ENCODE peak calls at places on chromosomes 2 and 18, in six cellular contexts. One of them, this sample, is unnamed.

GRCh38 chr2:234290671-234291070 is 206.2 kb downstream of the ARL4C start:
- DNase-seq in cardiac fibroblast: peak
- DNase-seq in brain microvascular endothelial cell: no peak
- DNase-seq in HCT116: no peak
- DNase-seq in AG10803: no peak
- DNase-seq in fibroblast of the aortic adventitia: no peak
- DNase-seq in this sample: no peak

GRCh38 chr2:17542471-17542870 is 2.0 kb downstream of the VSNL1 start:
- DNase-seq in cardiac fibroblast: no peak
- DNase-seq in brain microvascular endothelial cell: no peak
- DNase-seq in HCT116: no peak
- DNase-seq in AG10803: no peak
- DNase-seq in fibroblast of the aortic adventitia: no peak
- DNase-seq in this sample: no peak

GRCh38 chr2:33477473-33478468 is 1.3 kb downstream of the RASGRP3 start:
- DNase-seq in cardiac fibroblast: no peak
- DNase-seq in brain microvascular endothelial cell: no peak
- DNase-seq in HCT116: no peak
- DNase-seq in AG10803: no peak
- DNase-seq in fibroblast of the aortic adventitia: no peak
- DNase-seq in this sample: no peak

GRCh38 chr2:162607915-162608314 is 230.7 kb downstream of the KCNH7 start:
- DNase-seq in cardiac fibroblast: no peak
- DNase-seq in brain microvascular endothelial cell: no peak
- DNase-seq in HCT116: no peak
- DNase-seq in AG10803: no peak
- DNase-seq in fibroblast of the aortic adventitia: no peak
- DNase-seq in this sample: no peak

GRCh38 chr2:112151701-112152440 is 13.7 kb downstream of the FBLN7 start:
- DNase-seq in cardiac fibroblast: no peak
- DNase-seq in brain microvascular endothelial cell: no peak
- DNase-seq in HCT116: no peak
- DNase-seq in AG10803: no peak
- DNase-seq in fibroblast of the aortic adventitia: no peak
- DNase-seq in this sample: no peak

GRCh38 chr2:98759338-98759737 is 28.4 kb upstream of the MGAT4A start:
- DNase-seq in cardiac fibroblast: no peak
- DNase-seq in brain microvascular endothelial cell: no peak
- DNase-seq in HCT116: no peak
- DNase-seq in AG10803: no peak
- DNase-seq in fibroblast of the aortic adventitia: no peak
- DNase-seq in this sample: no peak

GRCh38 chr18:74183110-74183509 is 34.8 kb downstream of the TIMM21 start:
- DNase-seq in cardiac fibroblast: no peak
- DNase-seq in brain microvascular endothelial cell: no peak
- DNase-seq in HCT116: no peak
- DNase-seq in AG10803: no peak
- DNase-seq in fibroblast of the aortic adventitia: no peak
- DNase-seq in this sample: no peak

GRCh38 chr2:159892990-159893389 is 95.0 kb upstream of the CD302 start:
- DNase-seq in cardiac fibroblast: no peak
- DNase-seq in brain microvascular endothelial cell: no peak
- DNase-seq in HCT116: no peak
- DNase-seq in AG10803: no peak
- DNase-seq in fibroblast of the aortic adventitia: no peak
- DNase-seq in this sample: no peak

GRCh38 chr2:207744451-207744850 is 25.3 kb downstream of the FZD5 start:
- DNase-seq in cardiac fibroblast: no peak
- DNase-seq in brain microvascular endothelial cell: no peak
- DNase-seq in HCT116: no peak
- DNase-seq in AG10803: no peak
- DNase-seq in fibroblast of the aortic adventitia: no peak
- DNase-seq in this sample: no peak

GRCh38 chr2:95121150-95121494 is 486 bp downstream of the MRPS5 start:
- DNase-seq in cardiac fibroblast: peak
- DNase-seq in brain microvascular endothelial cell: peak
- DNase-seq in HCT116: no peak
- DNase-seq in AG10803: peak
- DNase-seq in fibroblast of the aortic adventitia: peak
- DNase-seq in this sample: peak

GRCh38 chr2:237967463-237967871 is 653 bp downstream of the UBE2F start:
- DNase-seq in cardiac fibroblast: no peak
- DNase-seq in brain microvascular endothelial cell: no peak
- DNase-seq in HCT116: no peak
- DNase-seq in AG10803: peak
- DNase-seq in fibroblast of the aortic adventitia: peak
- DNase-seq in this sample: peak

GRCh38 chr2:74513605-74514367 is 464 bp upstream of the TLX2 start:
- DNase-seq in cardiac fibroblast: no peak
- DNase-seq in brain microvascular endothelial cell: no peak
- DNase-seq in HCT116: no peak
- DNase-seq in AG10803: no peak
- DNase-seq in fibroblast of the aortic adventitia: no peak
- DNase-seq in this sample: no peak

GRCh38 chr2:168180483-168180882 is 66.9 kb downstream of the STK39 start:
- DNase-seq in cardiac fibroblast: no peak
- DNase-seq in brain microvascular endothelial cell: no peak
- DNase-seq in HCT116: no peak
- DNase-seq in AG10803: no peak
- DNase-seq in fibroblast of the aortic adventitia: no peak
- DNase-seq in this sample: no peak

GRCh38 chr2:113219889-113220641 is 46.3 kb downstream of the PSD4 start:
- DNase-seq in cardiac fibroblast: peak
- DNase-seq in brain microvascular endothelial cell: peak
- DNase-seq in HCT116: peak
- DNase-seq in AG10803: peak
- DNase-seq in fibroblast of the aortic adventitia: peak
- DNase-seq in this sample: peak

GRCh38 chr2:88176352-88176952 is 6.3 kb downstream of the THNSL2 start:
- DNase-seq in cardiac fibroblast: no peak
- DNase-seq in brain microvascular endothelial cell: no peak
- DNase-seq in HCT116: no peak
- DNase-seq in AG10803: no peak
- DNase-seq in fibroblast of the aortic adventitia: no peak
- DNase-seq in this sample: no peak

GRCh38 chr2:73063909-73064875 is 7.3 kb downstream of the SFXN5 start:
- DNase-seq in cardiac fibroblast: peak
- DNase-seq in brain microvascular endothelial cell: peak
- DNase-seq in HCT116: peak
- DNase-seq in AG10803: peak
- DNase-seq in fibroblast of the aortic adventitia: peak
- DNase-seq in this sample: peak

GRCh38 chr2:223604231-223604630 is 2.1 kb upstream of the SCG2 start:
- DNase-seq in cardiac fibroblast: no peak
- DNase-seq in brain microvascular endothelial cell: no peak
- DNase-seq in HCT116: no peak
- DNase-seq in AG10803: no peak
- DNase-seq in fibroblast of the aortic adventitia: no peak
- DNase-seq in this sample: no peak

GRCh38 chr2:195660265-195660890 is 3.4 kb downstream of the SLC39A10 start:
- DNase-seq in cardiac fibroblast: peak
- DNase-seq in brain microvascular endothelial cell: peak
- DNase-seq in HCT116: no peak
- DNase-seq in AG10803: peak
- DNase-seq in fibroblast of the aortic adventitia: peak
- DNase-seq in this sample: peak

GRCh38 chr2:213806125-213806726 is 522.0 kb downstream of the SPAG16 start:
- DNase-seq in cardiac fibroblast: peak
- DNase-seq in brain microvascular endothelial cell: no peak
- DNase-seq in HCT116: no peak
- DNase-seq in AG10803: peak
- DNase-seq in fibroblast of the aortic adventitia: peak
- DNase-seq in this sample: peak

GRCh38 chr2:217288472-217289063 is 428.7 kb upstream of the TNP1 start:
- DNase-seq in cardiac fibroblast: no peak
- DNase-seq in brain microvascular endothelial cell: no peak
- DNase-seq in HCT116: no peak
- DNase-seq in AG10803: no peak
- DNase-seq in fibroblast of the aortic adventitia: no peak
- DNase-seq in this sample: no peak

GRCh38 chr2:23519334-23519651 is 134.3 kb downstream of the KLHL29 start:
- DNase-seq in cardiac fibroblast: no peak
- DNase-seq in brain microvascular endothelial cell: no peak
- DNase-seq in HCT116: no peak
- DNase-seq in AG10803: no peak
- DNase-seq in fibroblast of the aortic adventitia: no peak
- DNase-seq in this sample: no peak

GRCh38 chr2:234164499-234165409 is 114.3 kb downstream of the SPP2 start:
- DNase-seq in cardiac fibroblast: no peak
- DNase-seq in brain microvascular endothelial cell: no peak
- DNase-seq in HCT116: no peak
- DNase-seq in AG10803: no peak
- DNase-seq in fibroblast of the aortic adventitia: no peak
- DNase-seq in this sample: no peak

GRCh38 chr2:77629529-77629928 is 107.4 kb upstream of the LRRTM4 start:
- DNase-seq in cardiac fibroblast: no peak
- DNase-seq in brain microvascular endothelial cell: no peak
- DNase-seq in HCT116: no peak
- DNase-seq in AG10803: no peak
- DNase-seq in fibroblast of the aortic adventitia: no peak
- DNase-seq in this sample: no peak

GRCh38 chr2:74763962-74764428 is 69.9 kb upstream of the HK2 start:
- DNase-seq in cardiac fibroblast: no peak
- DNase-seq in brain microvascular endothelial cell: no peak
- DNase-seq in HCT116: no peak
- DNase-seq in AG10803: no peak
- DNase-seq in fibroblast of the aortic adventitia: no peak
- DNase-seq in this sample: no peak

GRCh38 chr2:183179156-183179555 is 54.9 kb downstream of the NUP35 start:
- DNase-seq in cardiac fibroblast: peak
- DNase-seq in brain microvascular endothelial cell: peak
- DNase-seq in HCT116: no peak
- DNase-seq in AG10803: peak
- DNase-seq in fibroblast of the aortic adventitia: no peak
- DNase-seq in this sample: no peak

GRCh38 chr2:216680951-216681629 is 14.3 kb downstream of the IGFBP5 start:
- DNase-seq in cardiac fibroblast: no peak
- DNase-seq in brain microvascular endothelial cell: no peak
- DNase-seq in HCT116: no peak
- DNase-seq in AG10803: no peak
- DNase-seq in fibroblast of the aortic adventitia: no peak
- DNase-seq in this sample: no peak

GRCh38 chr2:152453129-152453642 is 118.2 kb downstream of the FMNL2 start:
- DNase-seq in cardiac fibroblast: no peak
- DNase-seq in brain microvascular endothelial cell: no peak
- DNase-seq in HCT116: no peak
- DNase-seq in AG10803: no peak
- DNase-seq in fibroblast of the aortic adventitia: no peak
- DNase-seq in this sample: no peak

GRCh38 chr18:63788447-63789096 is 13.4 kb downstream of the SERPINB7 start:
- DNase-seq in cardiac fibroblast: peak
- DNase-seq in brain microvascular endothelial cell: peak
- DNase-seq in HCT116: peak
- DNase-seq in AG10803: peak
- DNase-seq in fibroblast of the aortic adventitia: peak
- DNase-seq in this sample: peak

GRCh38 chr2:30268296-30268871 is 37.0 kb downstream of the LBH start:
- DNase-seq in cardiac fibroblast: no peak
- DNase-seq in brain microvascular endothelial cell: no peak
- DNase-seq in HCT116: no peak
- DNase-seq in AG10803: no peak
- DNase-seq in fibroblast of the aortic adventitia: no peak
- DNase-seq in this sample: no peak

GRCh38 chr2:17309741-17310339 is 208.4 kb downstream of the RAD51AP2 start:
- DNase-seq in cardiac fibroblast: peak
- DNase-seq in brain microvascular endothelial cell: peak
- DNase-seq in HCT116: peak
- DNase-seq in AG10803: peak
- DNase-seq in fibroblast of the aortic adventitia: peak
- DNase-seq in this sample: peak

GRCh38 chr18:32446780-32447179 is 23.9 kb downstream of the GAREM1 start:
- DNase-seq in cardiac fibroblast: no peak
- DNase-seq in brain microvascular endothelial cell: no peak
- DNase-seq in HCT116: no peak
- DNase-seq in AG10803: no peak
- DNase-seq in fibroblast of the aortic adventitia: no peak
- DNase-seq in this sample: no peak

GRCh38 chr2:106104332-106105062 is 89.6 kb downstream of the UXS1 start:
- DNase-seq in cardiac fibroblast: peak
- DNase-seq in brain microvascular endothelial cell: peak
- DNase-seq in HCT116: peak
- DNase-seq in AG10803: peak
- DNase-seq in fibroblast of the aortic adventitia: peak
- DNase-seq in this sample: peak

GRCh38 chr2:191341436-191341835 is 96.2 kb downstream of the MYO1B start:
- DNase-seq in cardiac fibroblast: no peak
- DNase-seq in brain microvascular endothelial cell: no peak
- DNase-seq in HCT116: no peak
- DNase-seq in AG10803: no peak
- DNase-seq in fibroblast of the aortic adventitia: no peak
- DNase-seq in this sample: no peak
- H3K4me3 ChIP-seq in cardiac fibroblast: no peak
- H3K4me3 ChIP-seq in brain microvascular endothelial cell: no peak
- H3K4me3 ChIP-seq in HCT116: no peak
- H3K4me3 ChIP-seq in AG10803: no peak
- H3K4me3 ChIP-seq in fibroblast of the aortic adventitia: no peak
- H3K4me3 ChIP-seq in this sample: no peak

GRCh38 chr18:59084286-59084779 is 55.4 kb upstream of the SEC11C start:
- DNase-seq in cardiac fibroblast: peak
- DNase-seq in brain microvascular endothelial cell: peak
- DNase-seq in HCT116: peak
- DNase-seq in AG10803: peak
- DNase-seq in fibroblast of the aortic adventitia: peak
- DNase-seq in this sample: peak
- TF ChIP-seq CTCF in cardiac fibroblast: peak
- TF ChIP-seq CTCF in brain microvascular endothelial cell: peak
- TF ChIP-seq CTCF in HCT116: peak
- TF ChIP-seq CTCF in AG10803: peak
- TF ChIP-seq CTCF in fibroblast of the aortic adventitia: peak
- TF ChIP-seq CTCF in this sample: peak

GRCh38 chr2:29113891-29114321 is 1.3 kb upstream of the CLIP4 start:
- DNase-seq in cardiac fibroblast: peak
- DNase-seq in brain microvascular endothelial cell: peak
- DNase-seq in HCT116: peak
- DNase-seq in AG10803: peak
- DNase-seq in fibroblast of the aortic adventitia: peak
- DNase-seq in this sample: peak
- H3K4me3 ChIP-seq in cardiac fibroblast: no peak
- H3K4me3 ChIP-seq in brain microvascular endothelial cell: no peak
- H3K4me3 ChIP-seq in HCT116: peak
- H3K4me3 ChIP-seq in AG10803: no peak
- H3K4me3 ChIP-seq in fibroblast of the aortic adventitia: no peak
- H3K4me3 ChIP-seq in this sample: peak

DNA sequence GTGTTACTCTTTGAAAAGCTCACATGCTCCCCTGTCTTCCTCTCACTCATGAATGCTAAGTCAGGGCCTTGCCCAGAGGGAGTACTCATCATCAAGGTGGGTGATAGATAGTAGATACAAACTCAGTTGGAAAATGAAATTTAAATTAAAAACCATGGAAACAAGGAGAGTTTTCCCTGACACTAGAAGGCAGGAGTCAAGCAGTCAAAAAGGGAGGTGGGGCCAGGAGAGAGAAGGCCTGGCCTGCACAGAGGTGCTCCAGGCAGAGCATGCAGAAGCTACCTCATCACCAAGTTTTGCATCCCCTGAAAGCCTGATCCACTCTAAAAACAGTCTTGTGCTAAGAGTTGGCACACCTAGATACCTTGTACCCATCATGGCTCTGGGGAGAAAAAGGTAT is 143.7 kb downstream of the MYO5B start:
- DNase-seq in cardiac fibroblast: peak
- DNase-seq in brain microvascular endothelial cell: no peak
- DNase-seq in HCT116: no peak
- DNase-seq in AG10803: no peak
- DNase-seq in fibroblast of the aortic adventitia: no peak
- DNase-seq in this sample: no peak
- TF ChIP-seq CTCF in cardiac fibroblast: no peak
- TF ChIP-seq CTCF in brain microvascular endothelial cell: no peak
- TF ChIP-seq CTCF in HCT116: peak
- TF ChIP-seq CTCF in AG10803: no peak
- TF ChIP-seq CTCF in fibroblast of the aortic adventitia: no peak
- TF ChIP-seq CTCF in this sample: peak

This sample was measured in fibroblast of villous mesenchyme.